ENCODE peak calls at places on chromosomes 4 and X, in nine cellular contexts. Y is heart left ventricle, K is fibroblast of the aortic adventitia, D is mammary epithelial cell, W is AG10803, X is astrocyte, V is bronchial epithelial cell, T is neural progenitor cell, N is coronary artery. H is an unnamed sample.
A peak's percentile ranks its signal among the peaks of the same experiment; 100 is the strongest.

GRCh38 chr4:144734522-144734921 is 88.6 kb downstream of the HHIP start:
- DNase-seq in Y (no peak), K (peak; percentile 42), D (peak; percentile 89), W (peak; percentile 34), X (peak; percentile 82), V (peak; percentile 88), T (peak; percentile 31), N (no peak), H (peak; percentile 16)

GRCh38 chr4:7067147-7067522 is 729 bp downstream of the GRPEL1 start:
- DNase-seq in Y (no peak), K (peak; percentile 16), D (no peak), W (no peak), X (no peak), V (peak; percentile 26), T (no peak), N (no peak), H (no peak)

GRCh38 chr4:76562851-76563803 is 128.1 kb downstream of the SHROOM3 start:
- DNase-seq in Y (no peak), K (no peak), D (peak; percentile 43), W (peak; percentile 75), X (peak; percentile 59), V (peak; percentile 80), T (no peak), N (no peak), H (no peak)

GRCh38 chrX:153440556-153441135 is 5.2 kb downstream of the TREX2 start:
- DNase-seq in Y (no peak), K (no peak), D (peak; percentile 43), W (no peak), X (no peak), V (peak; percentile 79), T (no peak), N (no peak), H (no peak)

GRCh38 chr4:94076498-94076897 is 131.2 kb upstream of the SMARCAD1 start:
- DNase-seq in Y (no peak), K (no peak), D (no peak), W (no peak), X (no peak), V (no peak), T (no peak), N (no peak), H (no peak)

GRCh38 chrX:10486373-10486772 is 134.0 kb downstream of the MID1 start:
- DNase-seq in Y (no peak), K (peak; percentile 75), D (peak; percentile 85), W (peak; percentile 86), X (peak; percentile 72), V (peak; percentile 86), T (no peak), N (no peak), H (no peak)

GRCh38 chr4:186621959-186622553 is 66.7 kb upstream of the MTNR1A start:
- DNase-seq in Y (no peak), K (peak; percentile 88), D (peak; percentile 79), W (peak; percentile 92), X (peak; percentile 95), V (no peak), T (no peak), N (no peak), H (no peak)

GRCh38 chr4:98803287-98803677 is 125.7 kb downstream of the EIF4E start:
- DNase-seq in Y (no peak), K (no peak), D (no peak), W (no peak), X (no peak), V (no peak), T (no peak), N (no peak), H (no peak)

GRCh38 chr4:80360102-80360501 is 24.6 kb downstream of the CFAP299 start:
- DNase-seq in Y (no peak), K (no peak), D (no peak), W (no peak), X (no peak), V (no peak), T (no peak), N (no peak), H (no peak)

GRCh38 chr4:136687118-136687517 is 845.2 kb downstream of the PCDH18 start:
- DNase-seq in Y (no peak), K (peak; percentile 1), D (no peak), W (no peak), X (no peak), V (no peak), T (peak; percentile 16), N (no peak), H (no peak)

GRCh38 chr4:183191630-183192029 is 92.6 kb downstream of the WWC2 start:
- DNase-seq in Y (no peak), K (no peak), D (no peak), W (no peak), X (no peak), V (no peak), T (no peak), N (no peak), H (no peak)

GRCh38 chr4:179145746-179146530 is 1703.7 kb upstream of the AGA start:
- DNase-seq in Y (no peak), K (no peak), D (no peak), W (no peak), X (peak; percentile 87), V (peak; percentile 46), T (no peak), N (no peak), H (no peak)

GRCh38 chr4:186029731-186030421 is 39.1 kb upstream of the TLR3 start:
- DNase-seq in Y (peak; percentile 82), K (peak; percentile 93), D (no peak), W (peak; percentile 55), X (peak; percentile 69), V (peak; percentile 17), T (peak; percentile 90), N (peak; percentile 96), H (peak; percentile 48)

GRCh38 chr4:2712261-2712842 is 43.8 kb downstream of the TNIP2 start:
- DNase-seq in Y (no peak), K (peak; percentile 7), D (no peak), W (no peak), X (no peak), V (no peak), T (peak; percentile 33), N (no peak), H (peak; percentile 53)

GRCh38 chr4:8050555-8051206 is 107.9 kb downstream of the ABLIM2 start:
- DNase-seq in Y (peak; percentile 85), K (peak; percentile 60), D (no peak), W (no peak), X (peak; percentile 17), V (no peak), T (no peak), N (no peak), H (no peak)

GRCh38 chr4:14646831-14647230 is 355.4 kb upstream of the CPEB2 start:
- DNase-seq in Y (no peak), K (peak; percentile 43), D (no peak), W (no peak), X (peak; percentile 40), V (peak; percentile 17), T (no peak), N (no peak), H (no peak)

GRCh38 chr4:36551697-36552214 is 270.3 kb downstream of the DTHD1 start:
- DNase-seq in Y (no peak), K (no peak), D (peak; percentile 82), W (no peak), X (no peak), V (peak; percentile 93), T (no peak), N (no peak), H (no peak)

DNA sequence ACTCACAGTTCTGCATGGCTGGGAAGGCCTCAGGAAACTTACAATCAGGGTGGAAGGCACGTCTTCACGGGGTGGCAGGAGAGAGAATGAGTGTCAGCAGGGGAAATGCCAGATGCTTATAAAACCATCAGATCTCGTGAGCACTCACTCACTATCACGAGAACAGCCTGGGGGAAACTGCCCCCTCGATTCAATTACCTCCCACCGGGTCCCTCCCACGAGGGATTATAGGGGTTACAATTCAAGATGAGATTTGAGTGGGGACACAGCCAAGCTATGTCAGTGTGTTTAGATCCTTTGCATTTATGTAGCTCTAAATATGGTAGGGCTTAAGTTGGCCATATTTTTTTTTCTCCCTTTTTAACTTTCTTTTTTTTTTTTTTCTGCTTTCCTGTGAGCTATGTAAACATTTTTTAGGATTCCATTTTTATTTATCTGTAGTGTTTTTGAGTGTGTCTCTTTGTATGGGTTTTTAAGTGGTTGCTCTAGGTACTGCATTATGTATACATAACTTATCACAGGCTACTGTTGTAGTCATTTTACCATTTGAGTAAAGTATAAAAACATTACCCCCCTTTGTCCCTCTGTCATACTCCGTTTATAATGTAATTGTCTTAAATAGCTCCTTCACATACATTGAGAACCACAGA is 79.0 kb downstream of the ADRA2C start:
- DNase-seq in Y (no peak), K (no peak), D (no peak), W (no peak), X (no peak), V (no peak), T (no peak), N (no peak), H (no peak)
- TF ChIP-seq CTCF in Y (no peak), K (no peak), D (no peak), W (no peak), X (no peak), V (no peak), T (no peak), N (no peak), H (peak; percentile 42)

GRCh38 chr4:163679189-163679588 is 184.7 kb downstream of the TMA16 start:
- DNase-seq in Y (no peak), K (no peak), D (no peak), W (no peak), X (peak; percentile 4), V (peak; percentile 25), T (peak; percentile 18), N (no peak), H (no peak)
- TF ChIP-seq CTCF in Y (no peak), K (no peak), D (peak; percentile 25), W (no peak), X (no peak), V (peak; percentile 30), T (peak; percentile 31), N (no peak), H (no peak)

DNA sequence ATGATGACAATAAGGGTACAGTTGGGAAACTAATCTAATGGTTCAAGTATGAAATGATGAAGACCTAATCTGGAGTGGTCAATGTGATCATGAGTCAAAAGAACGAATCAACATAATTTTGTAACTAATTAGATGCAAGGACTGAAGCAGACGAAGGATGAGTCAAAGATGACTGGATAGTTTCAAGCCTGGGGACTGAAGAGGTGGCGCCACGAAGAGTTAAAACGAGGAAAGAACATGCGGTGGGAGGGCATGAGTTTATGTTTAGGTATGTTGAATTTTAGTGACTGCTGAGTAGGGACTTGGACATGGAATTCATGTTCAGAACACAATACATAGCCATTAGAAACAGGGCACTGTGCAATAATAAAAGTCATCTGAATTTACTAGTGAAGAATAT is 221.5 kb upstream of the FAM241A start:
- DNase-seq in Y (no peak), K (no peak), D (peak; percentile 44), W (peak; percentile 53), X (peak; percentile 24), V (peak; percentile 54), T (no peak), N (no peak), H (no peak)
- TF ChIP-seq CTCF in Y (no peak), K (no peak), D (no peak), W (no peak), X (no peak), V (no peak), T (no peak), N (no peak), H (no peak)

DNA sequence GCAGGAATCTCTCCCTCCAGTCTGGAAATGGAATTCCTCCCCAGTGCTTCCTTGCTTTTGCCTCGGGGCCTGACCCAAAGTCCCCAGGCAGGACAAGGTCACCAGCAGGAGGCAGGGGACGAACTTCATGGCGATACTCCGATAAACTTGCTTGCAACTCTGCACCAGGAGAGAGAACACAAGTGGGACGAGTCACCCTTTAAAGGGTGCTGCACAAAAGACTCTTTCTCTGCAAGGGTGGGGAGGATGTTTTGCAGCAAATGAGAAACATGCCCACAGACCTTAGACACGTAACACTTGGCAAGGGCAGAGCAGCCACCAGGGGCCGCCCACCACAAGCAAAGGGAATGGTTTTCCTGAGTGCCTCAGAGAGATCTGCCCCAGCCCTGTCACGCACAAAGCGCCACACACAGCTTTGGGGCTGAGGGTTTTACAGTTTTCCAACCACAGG is at the start of gene FGFBP2:
- DNase-seq in Y (peak; percentile 20), K (peak; percentile 36), D (peak; percentile 47), W (peak; percentile 42), X (peak; percentile 31), V (peak; percentile 29), T (peak; percentile 67), N (no peak), H (peak; percentile 66)
- TF ChIP-seq CTCF in Y (peak; percentile 41), K (peak; percentile 35), D (peak; percentile 37), W (peak; percentile 49), X (peak; percentile 52), V (peak; percentile 56), T (peak; percentile 63), N (no peak), H (peak; percentile 37)